ENCODE peak calls at places on chromosome 4, in six cellular contexts. D, L, F, X, J and C are unnamed samples.
A peak's percentile ranks its signal among the peaks of the same experiment; 100 is the strongest.

GRCh38 chr4:39706829-39707511 is 9.0 kb downstream of the UBE2K start:
- DNase-seq in D (no peak), L (no peak), F (no peak), X (peak; percentile 44), J (peak; percentile 85), C (no peak)

GRCh38 chr4:42401171-42401570 is 3.9 kb downstream of the SHISA3 start:
- DNase-seq in D (no peak), L (no peak), F (no peak), X (no peak), J (peak; percentile 53), C (no peak)

GRCh38 chr4:185573651-185574199 is 38.4 kb upstream of the PDLIM3 start:
- DNase-seq in D (peak; percentile 80), L (peak; percentile 88), F (peak; percentile 93), X (peak; percentile 57), J (peak; percentile 98), C (no peak)

GRCh38 chr4:24404281-24404680 is 180.1 kb downstream of the DHX15 start:
- DNase-seq in D (peak; percentile 44), L (no peak), F (no peak), X (no peak), J (no peak), C (no peak)

GRCh38 chr4:67714955-67715354 is 14.0 kb upstream of the UBA6 start:
- DNase-seq in D (no peak), L (no peak), F (no peak), X (no peak), J (peak; percentile 16), C (no peak)

GRCh38 chr4:157075811-157076577 is at the start of gene GLRB:
- DNase-seq in D (peak; percentile 11), L (peak; percentile 53), F (peak; percentile 48), X (peak; percentile 69), J (peak; percentile 26), C (peak; percentile 31)

GRCh38 chr4:13857397-13857796 is 229.9 kb upstream of the BOD1L1 start:
- DNase-seq in D (no peak), L (no peak), F (no peak), X (no peak), J (no peak), C (no peak)

GRCh38 chr4:94390804-94391410 is 48.3 kb upstream of the HPGDS start:
- DNase-seq in D (peak; percentile 4), L (no peak), F (no peak), X (no peak), J (no peak), C (no peak)

GRCh38 chr4:53646792-53647191 is 55.5 kb upstream of the LNX1 start:
- DNase-seq in D (no peak), L (no peak), F (no peak), X (no peak), J (no peak), C (no peak)

GRCh38 chr4:56613101-56613862 is 67.8 kb downstream of the HOPX start:
- DNase-seq in D (peak; percentile 91), L (no peak), F (peak; percentile 86), X (no peak), J (peak; percentile 74), C (no peak)

GRCh38 chr4:23631255-23631950 is 258.4 kb downstream of the PPARGC1A start:
- DNase-seq in D (no peak), L (peak; percentile 28), F (no peak), X (no peak), J (peak; percentile 52), C (no peak)

GRCh38 chr4:158315706-158316105 is 105.4 kb downstream of the TMEM144 start:
- DNase-seq in D (peak; percentile 92), L (no peak), F (no peak), X (no peak), J (no peak), C (no peak)

GRCh38 chr4:106690487-106690886 is 321.9 kb upstream of the GIMD1 start:
- DNase-seq in D (peak; percentile 34), L (no peak), F (peak; percentile 48), X (no peak), J (peak; percentile 11), C (no peak)

GRCh38 chr4:175238827-175239517 is 320.8 kb downstream of the ADAM29 start:
- DNase-seq in D (no peak), L (no peak), F (no peak), X (no peak), J (no peak), C (no peak)

GRCh38 chr4:47686294-47686872 is 151.5 kb downstream of the CORIN start:
- DNase-seq in D (peak; percentile 38), L (peak; percentile 61), F (peak; percentile 59), X (peak; percentile 82), J (peak; percentile 65), C (peak; percentile 51)

GRCh38 chr4:177367336-177367735 is 57.7 kb downstream of the NEIL3 start:
- DNase-seq in D (peak; percentile 52), L (peak; percentile 55), F (peak; percentile 16), X (no peak), J (peak; percentile 62), C (no peak)

GRCh38 chr4:88284378-88285234 is at the start of gene PPM1K:
- DNase-seq in D (peak; percentile 98), L (peak; percentile 99), F (peak; percentile 99), X (peak; percentile 99), J (peak; percentile 99), C (peak; percentile 96)

GRCh38 chr4:187175197-187175596 is 451.5 kb upstream of the FAT1 start:
- DNase-seq in D (peak; percentile 4), L (no peak), F (no peak), X (no peak), J (no peak), C (no peak)

GRCh38 chr4:72582853-72583252 is 13.8 kb upstream of the ADAMTS3 start:
- DNase-seq in D (no peak), L (no peak), F (no peak), X (no peak), J (no peak), C (no peak)

GRCh38 chr4:38313999-38314561 is 349.9 kb upstream of the KLF3 start:
- DNase-seq in D (peak; percentile 46), L (no peak), F (no peak), X (no peak), J (no peak), C (no peak)

GRCh38 chr4:88257726-88258125 is 26.6 kb downstream of the PPM1K start:
- DNase-seq in D (no peak), L (no peak), F (no peak), X (no peak), J (no peak), C (no peak)

GRCh38 chr4:163603246-163603645 is 108.8 kb downstream of the TMA16 start:
- DNase-seq in D (peak; percentile 36), L (no peak), F (no peak), X (no peak), J (no peak), C (no peak)

GRCh38 chr4:75598390-75598789 is 31.9 kb downstream of the CDKL2 start:
- DNase-seq in D (peak; percentile 39), L (no peak), F (peak; percentile 56), X (no peak), J (peak; percentile 30), C (no peak)

GRCh38 chr4:48756689-48757220 is 23.3 kb downstream of the FRYL start:
- DNase-seq in D (peak; percentile 53), L (no peak), F (no peak), X (no peak), J (no peak), C (no peak)

GRCh38 chr4:94548571-94548970 is 96.8 kb downstream of the PDLIM5 start:
- DNase-seq in D (peak; percentile 82), L (no peak), F (peak; percentile 86), X (no peak), J (peak; percentile 89), C (no peak)

GRCh38 chr4:188976644-188977115 is 837.4 kb downstream of the TRIML1 start:
- DNase-seq in D (peak; percentile 70), L (peak; percentile 75), F (peak; percentile 56), X (no peak), J (peak; percentile 91), C (peak; percentile 81)

GRCh38 chr4:65546882-65547281 is 123.4 kb downstream of the EPHA5 start:
- DNase-seq in D (no peak), L (no peak), F (no peak), X (no peak), J (no peak), C (no peak)

GRCh38 chr4:156330436-156331031 is 376.9 kb upstream of the CTSO start:
- DNase-seq in D (no peak), L (no peak), F (no peak), X (no peak), J (no peak), C (no peak)

GRCh38 chr4:129218355-129218754 is 122.4 kb downstream of the C4orf33 start:
- DNase-seq in D (no peak), L (no peak), F (peak; percentile 31), X (no peak), J (peak; percentile 22), C (peak; percentile 5)

DNA sequence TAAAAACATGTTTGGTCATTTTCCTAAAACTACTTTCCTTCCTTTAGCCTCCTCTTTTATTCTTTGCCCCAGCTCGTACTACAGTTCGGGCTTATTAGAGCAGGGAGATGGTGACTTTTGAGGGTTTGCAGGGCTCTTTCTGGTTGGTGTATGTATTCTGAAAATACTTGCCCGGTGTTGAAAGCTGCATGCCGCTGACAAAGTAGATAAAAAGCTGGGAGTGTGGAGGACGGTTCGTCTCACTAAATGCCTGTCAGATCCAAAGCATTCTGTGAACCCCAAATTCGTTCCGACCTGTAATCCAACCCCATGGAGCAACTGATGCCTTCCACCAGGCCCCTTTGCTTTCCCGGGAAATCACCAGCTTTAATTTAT is 19.2 kb downstream of the TRIM2 start:
- DNase-seq in D (no peak), L (no peak), F (no peak), X (no peak), J (peak; percentile 20), C (no peak)
- H2BK15ac ChIP-seq in D (no peak overlapping the region), L (no peak overlapping the region), F (no peak overlapping the region), X (no peak overlapping the region), J (no peak overlapping the region), C (no peak overlapping the region)

GRCh38 chr4:176319704-176320339 is at the start of gene SPCS3:
- DNase-seq in D (peak; percentile 91), L (peak; percentile 93), F (peak; percentile 95), X (peak; percentile 93), J (peak; percentile 97), C (peak; percentile 93)

GRCh38 chr4:176320976-176321361 is 1.2 kb downstream of the SPCS3 start:
- DNase-seq in D (no peak), L (no peak), F (peak; percentile 34), X (no peak), J (no peak), C (no peak)

GRCh38 chr4:176320340-176320975 is 692 bp downstream of the SPCS3 start:
- DNase-seq in D (peak; percentile 84), L (peak; percentile 66), F (peak; percentile 88), X (peak; percentile 64), J (peak; percentile 86), C (peak; percentile 53)

GRCh38 chr4:176321589-176321988 is 1.8 kb downstream of the SPCS3 start:
- DNase-seq in D (no peak), L (no peak), F (no peak), X (no peak), J (no peak), C (no peak)

GRCh38 chr4:176319237-176319703 is 496 bp upstream of the SPCS3 start:
- DNase-seq in D (no peak), L (no peak), F (no peak), X (no peak), J (no peak), C (no peak)
- H4K8ac ChIP-seq in D (peak overlapping the region; percentile 76), L (no peak overlapping the region), F (no peak overlapping the region), X (no peak overlapping the region), J (no peak overlapping the region), C (no peak overlapping the region)

GRCh38 chr4:103075894-103076776 is at the start of gene SLC9B2:
- DNase-seq in D (peak; percentile 56), L (peak; percentile 70), F (peak; percentile 70), X (peak; percentile 82), J (peak; percentile 76), C (peak; percentile 46)
- H2BK15ac ChIP-seq in D (peak within 1 kb of the TSS; percentile 61), L (no peak within 1 kb of the TSS), F (peak within 1 kb of the TSS; percentile 93), X (no peak within 1 kb of the TSS), J (no peak within 1 kb of the TSS), C (peak within 1 kb of the TSS; percentile 69)

GRCh38 chr4:84965558-84966381 is 720 bp downstream of the WDFY3 start:
- DNase-seq in D (peak; percentile 17), L (peak; percentile 55), F (peak; percentile 57), X (peak; percentile 81), J (peak; percentile 76), C (peak; percentile 63)
- H4K8ac ChIP-seq in D (peak overlapping the region; percentile 56), L (no peak overlapping the region), F (peak overlapping the region; percentile 82), X (peak overlapping the region; percentile 69), J (peak overlapping the region; percentile 5), C (peak overlapping the region; percentile 89)